ENCODE peak calls at places on chromosome 9, in seven cellular contexts. R is K562, A is HCT116, U is H1, B is GM12878, Q is WTC11, O is HepG2. N is an unnamed sample.

GRCh38 chr9:129102791-129103594 is 7.6 kb downstream of the CRAT start:
- DNase-seq in R (peak), B (no peak), A (peak), Q (peak), O (peak), U (peak), N (peak)

GRCh38 chr9:101270325-101270701 is 114.5 kb downstream of the BAAT start:
- DNase-seq in A (no peak), R (no peak), B (no peak), Q (no peak), U (no peak), O (no peak), N (no peak)

GRCh38 chr9:5886114-5886939 is 4.4 kb upstream of the MLANA start:
- DNase-seq in A (peak), O (peak), U (peak), R (peak), B (peak), Q (peak), N (peak)

GRCh38 chr9:98074119-98074990 is 17.8 kb downstream of the NANS start:
- DNase-seq in O (peak), U (peak), Q (peak), A (no peak), R (peak), B (no peak), N (peak)

GRCh38 chr9:38334234-38334633 is 58.3 kb upstream of the ALDH1B1 start:
- DNase-seq in R (peak), U (no peak), O (peak), Q (no peak), A (no peak), B (no peak), N (no peak)

GRCh38 chr9:118963674-118964073 is 405.6 kb downstream of the BRINP1 start:
- DNase-seq in U (no peak), B (no peak), O (no peak), Q (no peak), R (no peak), A (no peak), N (no peak)

GRCh38 chr9:110047955-110048472 is 159.9 kb downstream of the C9orf152 start:
- DNase-seq in Q (peak), O (no peak), U (peak), R (no peak), A (no peak), B (no peak), N (peak)

GRCh38 chr9:130779153-130779855 is 55.8 kb upstream of the ABL1 start:
- DNase-seq in O (no peak), A (no peak), B (no peak), U (no peak), Q (no peak), R (no peak), N (peak)

GRCh38 chr9:98328770-98329169 is 73.3 kb upstream of the TBC1D2 start:
- DNase-seq in U (no peak), R (no peak), Q (no peak), B (no peak), O (no peak), A (no peak), N (no peak)

GRCh38 chr9:80873861-80874260 is 815.5 kb downstream of the TLE1 start:
- DNase-seq in R (no peak), O (no peak), B (no peak), Q (no peak), A (no peak), U (no peak), N (no peak)

GRCh38 chr9:91193658-91194391 is 167.9 kb downstream of the AUH start:
- DNase-seq in Q (peak), A (peak), B (no peak), O (peak), R (peak), U (peak), N (peak)

GRCh38 chr9:111728617-111729366 is 65.9 kb downstream of the SHOC1 start:
- DNase-seq in O (peak), U (no peak), B (no peak), Q (no peak), R (no peak), A (peak), N (no peak)

GRCh38 chr9:37121881-37122280 is 1.5 kb downstream of the ZCCHC7 start:
- DNase-seq in R (no peak), O (no peak), A (no peak), U (no peak), Q (no peak), B (no peak), N (no peak)

GRCh38 chr9:25537857-25538256 is 140.4 kb downstream of the TUSC1 start:
- DNase-seq in R (no peak), A (no peak), Q (no peak), U (no peak), B (no peak), O (no peak), N (no peak)

GRCh38 chr9:104927216-104927911 is 591 bp downstream of the ABCA1 start:
- DNase-seq in O (peak), B (no peak), R (no peak), U (peak), Q (peak), A (no peak), N (peak)

GRCh38 chr9:111516061-111516465 is 8.9 kb upstream of the ZNF483 start:
- DNase-seq in O (peak), Q (no peak), R (no peak), U (no peak), B (peak), A (no peak), N (no peak)

GRCh38 chr9:33817327-33818166 is 587 bp downstream of the UBE2R2 start:
- DNase-seq in U (peak), R (peak), B (no peak), A (no peak), O (peak), Q (peak), N (peak)

GRCh38 chr9:223167-223566 is 8.5 kb downstream of the DOCK8 start:
- DNase-seq in U (no peak), B (no peak), A (no peak), Q (no peak), O (no peak), R (no peak), N (no peak)

GRCh38 chr9:12185856-12186255 is 507.3 kb upstream of the TYRP1 start:
- DNase-seq in O (no peak), R (no peak), U (no peak), Q (no peak), B (no peak), A (no peak), N (no peak)

GRCh38 chr9:114385412-114386181 is 2.2 kb downstream of the AKNA start:
- DNase-seq in Q (no peak), B (peak), U (no peak), A (peak), R (no peak), O (peak), N (no peak)

GRCh38 chr9:23630488-23630887 is 195.6 kb downstream of the ELAVL2 start:
- DNase-seq in U (no peak), O (no peak), Q (no peak), A (no peak), B (no peak), R (no peak), N (no peak)

GRCh38 chr9:35619800-35620158 is 1.6 kb upstream of the CD72 start:
- DNase-seq in U (no peak), A (no peak), O (no peak), B (peak), Q (no peak), R (no peak), N (no peak)

GRCh38 chr9:121289554-121290370 is 21.8 kb downstream of the GSN start:
- DNase-seq in A (no peak), B (no peak), R (no peak), O (no peak), U (no peak), Q (no peak), N (no peak)

GRCh38 chr9:85610074-85610855 is 131.5 kb downstream of the AGTPBP1 start:
- DNase-seq in B (peak), Q (peak), O (peak), R (peak), A (peak), U (no peak), N (peak)

GRCh38 chr9:99782962-99783718 is 38.5 kb upstream of the NR4A3 start:
- DNase-seq in B (no peak), U (no peak), Q (no peak), A (no peak), O (no peak), R (no peak), N (no peak)

GRCh38 chr9:34126207-34127034 is at the start of gene DCAF12:
- DNase-seq in R (peak), O (peak), U (peak), Q (peak), B (peak), A (peak), N (peak)

GRCh38 chr9:76159288-76159926 is 234.8 kb downstream of the RFK start:
- DNase-seq in Q (no peak), B (no peak), R (no peak), A (no peak), U (no peak), O (no peak), N (no peak)

GRCh38 chr9:128098936-128099931 is 28.3 kb downstream of the PTGES2 start:
- DNase-seq in A (no peak), U (no peak), B (no peak), R (peak), Q (no peak), O (no peak), N (no peak)

GRCh38 chr9:129887210-129888084 is 52.2 kb downstream of the USP20 start:
- DNase-seq in Q (no peak), A (no peak), O (no peak), B (peak), U (no peak), R (peak), N (no peak)

GRCh38 chr9:26292943-26293342 is 599.7 kb downstream of the CAAP1 start:
- DNase-seq in Q (no peak), R (no peak), U (no peak), O (no peak), B (no peak), A (no peak), N (no peak)

GRCh38 chr9:71896762-71897161 is 14.2 kb downstream of the ABHD17B start:
- DNase-seq in U (no peak), O (no peak), Q (no peak), A (no peak), R (no peak), B (no peak), N (no peak)

GRCh38 chr9:124661184-124661755 is 109.8 kb downstream of the NR6A1 start:
- DNase-seq in A (no peak), B (no peak), R (no peak), O (no peak), U (no peak), Q (no peak), N (peak)

GRCh38 chr9:80218336-80218735 is 646.6 kb downstream of the TLE4 start:
- DNase-seq in Q (peak), R (no peak), B (no peak), O (no peak), A (no peak), U (no peak), N (no peak)

GRCh38 chr9:95268681-95269080 is 48.8 kb downstream of the FANCC start:
- DNase-seq in A (peak), Q (peak), O (peak), B (no peak), U (no peak), R (no peak), N (peak)

GRCh38 chr9:84310903-84311302 is 29.7 kb downstream of the SLC28A3 start:
- DNase-seq in O (no peak), B (no peak), Q (no peak), U (no peak), R (no peak), A (no peak), N (no peak)

GRCh38 chr9:134698587-134699342 is 57.2 kb downstream of the COL5A1 start:
- DNase-seq in U (peak), Q (peak), O (peak), R (peak), B (no peak), A (peak), N (peak)

GRCh38 chr9:136023401-136024225 is 62.4 kb upstream of the UBAC1 start:
- DNase-seq in A (no peak), Q (peak), O (no peak), B (no peak), U (peak), R (no peak), N (no peak)
- TF ChIP-seq SP1 in A (no peak), Q (no peak), O (no peak), B (no peak), U (no peak), R (no peak), N (no peak)

GRCh38 chr9:16271967-16272366 is 598.5 kb downstream of the BNC2 start:
- DNase-seq in O (no peak), A (no peak), U (no peak), R (no peak), Q (no peak), B (no peak), N (no peak)

GRCh38 chr9:16265671-16266070 is 604.8 kb downstream of the BNC2 start:
- DNase-seq in U (no peak), R (no peak), A (no peak), O (no peak), B (no peak), Q (no peak), N (no peak)

GRCh38 chr9:16266648-16267276 is 603.7 kb downstream of the BNC2 start:
- DNase-seq in Q (peak), A (no peak), U (peak), O (no peak), R (peak), B (no peak), N (peak)

GRCh38 chr9:16267336-16268036 is 603.0 kb downstream of the BNC2 start:
- DNase-seq in R (no peak), U (no peak), B (no peak), A (no peak), O (peak), Q (no peak), N (no peak)

GRCh38 chr9:16268037-16269010 is 602.1 kb downstream of the BNC2 start:
- DNase-seq in B (no peak), O (no peak), Q (no peak), U (no peak), R (no peak), A (no peak), N (no peak)
- TF ChIP-seq SP1 in B (no peak), O (no peak), Q (no peak), U (no peak), R (no peak), A (no peak), N (no peak)

DNA sequence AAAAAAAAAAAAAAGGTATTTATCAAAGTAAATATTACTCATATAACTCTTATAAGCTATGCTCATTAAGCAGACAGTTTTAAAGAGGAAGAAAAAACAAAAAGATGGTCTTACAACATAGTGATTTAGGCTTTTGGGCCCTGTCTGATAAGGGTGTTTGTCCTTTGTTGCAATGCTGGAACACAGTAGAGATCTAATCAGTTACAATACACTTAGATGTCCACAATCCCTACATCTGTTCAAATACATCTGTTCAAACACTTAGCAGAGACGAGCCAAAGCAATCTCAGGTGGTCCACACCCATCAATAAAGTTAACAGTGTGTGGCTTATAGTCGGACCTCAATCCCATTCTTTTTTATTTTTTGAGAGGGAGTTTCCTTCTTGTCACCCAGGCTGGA is 11.0 kb downstream of the PRXL2C start:
- DNase-seq in U (no peak), B (no peak), O (peak), A (no peak), Q (no peak), R (no peak), N (no peak)
- TF ChIP-seq SP1 in U (no peak), B (no peak), O (no peak), A (no peak), Q (no peak), R (no peak), N (no peak)

GRCh38 chr9:87567566-87567965 is 69.9 kb downstream of the DAPK1 start:
- DNase-seq in O (no peak), R (peak), U (no peak), A (no peak), Q (no peak), B (no peak), N (no peak)

GRCh38 chr9:87567988-87568800 is 70.5 kb downstream of the DAPK1 start:
- DNase-seq in A (no peak), R (no peak), Q (no peak), O (no peak), B (no peak), U (no peak), N (no peak)

GRCh38 chr9:87567047-87567446 is 69.4 kb downstream of the DAPK1 start:
- DNase-seq in O (no peak), A (no peak), R (no peak), Q (no peak), U (no peak), B (no peak), N (no peak)

GRCh38 chr9:87570000-87570834 is 72.5 kb downstream of the DAPK1 start:
- DNase-seq in A (no peak), B (no peak), U (no peak), R (no peak), Q (no peak), O (peak), N (no peak)

GRCh38 chr9:87569008-87569908 is 71.6 kb downstream of the DAPK1 start:
- DNase-seq in R (no peak), U (no peak), A (no peak), Q (no peak), B (no peak), O (peak), N (no peak)
- TF ChIP-seq SP1 in R (no peak), U (no peak), A (no peak), Q (no peak), B (no peak), O (no peak), N (no peak)

DNA sequence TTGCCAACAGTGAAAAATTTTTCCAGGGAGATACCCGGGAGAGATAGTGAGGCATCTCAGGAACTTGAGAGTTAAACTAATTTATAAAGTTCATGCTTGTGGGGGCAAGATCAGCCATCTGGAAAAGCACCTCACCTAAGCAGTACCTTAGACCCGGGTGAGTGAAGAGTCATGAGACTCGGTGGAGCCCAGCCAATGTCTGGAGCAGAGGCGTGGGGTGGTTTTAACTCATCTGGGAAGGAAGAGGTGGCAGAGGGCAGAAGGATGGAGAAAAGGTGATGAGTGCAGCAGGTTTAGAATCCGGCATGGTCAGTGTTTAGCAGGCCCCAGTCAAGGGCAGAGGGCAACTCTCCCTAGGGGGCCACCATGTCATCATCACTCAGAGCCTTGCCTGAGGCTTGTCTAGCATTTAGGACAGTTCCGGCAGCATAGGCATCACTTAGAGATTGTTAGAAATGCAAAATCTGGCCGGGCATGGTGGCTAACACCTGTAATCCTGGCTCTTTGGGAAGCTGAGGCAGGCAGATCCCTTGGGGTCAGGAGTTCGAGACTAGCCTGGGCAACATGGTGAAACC is 4.3 kb upstream of the RNF183 start:
- DNase-seq in A (no peak), O (no peak), U (no peak), Q (no peak), B (no peak), R (no peak), N (no peak)
- TF ChIP-seq SP1 in A (no peak), O (no peak), U (no peak), Q (no peak), B (no peak), R (no peak), N (no peak)

GRCh38 chr9:93321220-93321610 is 130.3 kb upstream of the FAM120A start:
- DNase-seq in A (no peak), U (no peak), Q (no peak), B (no peak), R (peak), O (no peak), N (no peak)
- TF ChIP-seq SP1 in A (no peak), U (no peak), Q (no peak), B (no peak), R (no peak), O (no peak), N (no peak)